ENCODE peak calls at places on chromosome 12, in five cellular contexts. One of them, this sample, is unnamed. For H3K4me1, the result is how much of the 10 kb centered on the place peaks cover.

GRCh38 chr12:79294590-79294989 is 396.2 kb downstream of the PAWR start:
- DNase-seq in transverse colon: no peak
- DNase-seq in colonic mucosa: no peak
- DNase-seq in CD8-positive, alpha-beta memory T cell: no peak
- DNase-seq in lower lobe of right lung: no peak
- DNase-seq in this sample: no peak

GRCh38 chr12:8995021-8995775 is 5.9 kb downstream of the KLRG1 start:
- DNase-seq in transverse colon: no peak
- DNase-seq in colonic mucosa: no peak
- DNase-seq in CD8-positive, alpha-beta memory T cell: no peak
- DNase-seq in lower lobe of right lung: no peak
- DNase-seq in this sample: no peak

GRCh38 chr12:23025372-23026021 is 400.5 kb downstream of the ETNK1 start:
- DNase-seq in transverse colon: no peak
- DNase-seq in colonic mucosa: no peak
- DNase-seq in CD8-positive, alpha-beta memory T cell: no peak
- DNase-seq in lower lobe of right lung: no peak
- DNase-seq in this sample: no peak

GRCh38 chr12:131845121-131845520 is 16.9 kb downstream of the MMP17 start:
- DNase-seq in transverse colon: no peak
- DNase-seq in colonic mucosa: no peak
- DNase-seq in CD8-positive, alpha-beta memory T cell: no peak
- DNase-seq in lower lobe of right lung: no peak
- DNase-seq in this sample: no peak

GRCh38 chr12:119804011-119804641 is 73.0 kb downstream of the CIT start:
- DNase-seq in transverse colon: no peak
- DNase-seq in colonic mucosa: no peak
- DNase-seq in CD8-positive, alpha-beta memory T cell: no peak
- DNase-seq in lower lobe of right lung: peak
- DNase-seq in this sample: no peak

GRCh38 chr12:65585648-65586420 is 238.4 kb upstream of the HMGA2 start:
- DNase-seq in transverse colon: no peak
- DNase-seq in colonic mucosa: no peak
- DNase-seq in CD8-positive, alpha-beta memory T cell: no peak
- DNase-seq in lower lobe of right lung: no peak
- DNase-seq in this sample: no peak

GRCh38 chr12:33187409-33187808 is 252.2 kb downstream of the SYT10 start:
- DNase-seq in transverse colon: no peak
- DNase-seq in colonic mucosa: no peak
- DNase-seq in CD8-positive, alpha-beta memory T cell: no peak
- DNase-seq in lower lobe of right lung: no peak
- DNase-seq in this sample: no peak

GRCh38 chr12:92493816-92494215 is 209.0 kb upstream of the PLEKHG7 start:
- DNase-seq in transverse colon: no peak
- DNase-seq in colonic mucosa: no peak
- DNase-seq in CD8-positive, alpha-beta memory T cell: no peak
- DNase-seq in lower lobe of right lung: no peak
- DNase-seq in this sample: no peak

GRCh38 chr12:71780207-71780822 is 25.7 kb downstream of the RAB21 start:
- DNase-seq in transverse colon: peak
- DNase-seq in colonic mucosa: peak
- DNase-seq in CD8-positive, alpha-beta memory T cell: peak
- DNase-seq in lower lobe of right lung: no peak
- DNase-seq in this sample: peak

GRCh38 chr12:55685671-55686070 is 22.0 kb downstream of the ITGA7 start:
- DNase-seq in transverse colon: no peak
- DNase-seq in colonic mucosa: no peak
- DNase-seq in CD8-positive, alpha-beta memory T cell: no peak
- DNase-seq in lower lobe of right lung: no peak
- DNase-seq in this sample: no peak

GRCh38 chr12:113422030-113422900 is at the start of gene SDSL:
- DNase-seq in transverse colon: peak
- DNase-seq in colonic mucosa: peak
- DNase-seq in CD8-positive, alpha-beta memory T cell: no peak
- DNase-seq in lower lobe of right lung: peak
- DNase-seq in this sample: no peak

GRCh38 chr12:55931780-55932545 is 1.0 kb downstream of the DGKA start:
- DNase-seq in transverse colon: peak
- DNase-seq in colonic mucosa: peak
- DNase-seq in CD8-positive, alpha-beta memory T cell: no peak
- DNase-seq in lower lobe of right lung: peak
- DNase-seq in this sample: no peak

GRCh38 chr12:75852143-75852542 is 179.4 kb downstream of the PHLDA1 start:
- DNase-seq in transverse colon: no peak
- DNase-seq in colonic mucosa: no peak
- DNase-seq in CD8-positive, alpha-beta memory T cell: no peak
- DNase-seq in lower lobe of right lung: no peak
- DNase-seq in this sample: no peak

GRCh38 chr12:86233126-86233525 is 23.1 kb downstream of the MGAT4C start:
- DNase-seq in transverse colon: no peak
- DNase-seq in colonic mucosa: no peak
- DNase-seq in CD8-positive, alpha-beta memory T cell: no peak
- DNase-seq in lower lobe of right lung: no peak
- DNase-seq in this sample: no peak

GRCh38 chr12:989751-990278 is 1.2 kb upstream of the ERC1 start:
- DNase-seq in transverse colon: peak
- DNase-seq in colonic mucosa: peak
- DNase-seq in CD8-positive, alpha-beta memory T cell: no peak
- DNase-seq in lower lobe of right lung: no peak
- DNase-seq in this sample: no peak

GRCh38 chr12:8911606-8912268 is 2.6 kb upstream of the PHC1 start:
- DNase-seq in transverse colon: no peak
- DNase-seq in colonic mucosa: no peak
- DNase-seq in CD8-positive, alpha-beta memory T cell: no peak
- DNase-seq in lower lobe of right lung: no peak
- DNase-seq in this sample: no peak

GRCh38 chr12:39892146-39892545 is 213.7 kb downstream of the SLC2A13 start:
- DNase-seq in transverse colon: no peak
- DNase-seq in colonic mucosa: no peak
- DNase-seq in CD8-positive, alpha-beta memory T cell: no peak
- DNase-seq in lower lobe of right lung: no peak
- DNase-seq in this sample: no peak

GRCh38 chr12:64318605-64319004 is 72.0 kb downstream of the C12orf56 start:
- DNase-seq in transverse colon: no peak
- DNase-seq in colonic mucosa: no peak
- DNase-seq in CD8-positive, alpha-beta memory T cell: no peak
- DNase-seq in lower lobe of right lung: no peak
- DNase-seq in this sample: no peak

GRCh38 chr12:41419151-41419893 is 231.2 kb downstream of the PDZRN4 start:
- DNase-seq in transverse colon: no peak
- DNase-seq in colonic mucosa: no peak
- DNase-seq in CD8-positive, alpha-beta memory T cell: no peak
- DNase-seq in lower lobe of right lung: no peak
- DNase-seq in this sample: no peak

GRCh38 chr12:76074701-76075336 is 9.7 kb downstream of the NAP1L1 start:
- DNase-seq in transverse colon: no peak
- DNase-seq in colonic mucosa: no peak
- DNase-seq in CD8-positive, alpha-beta memory T cell: no peak
- DNase-seq in lower lobe of right lung: no peak
- DNase-seq in this sample: no peak

GRCh38 chr12:97313471-97314190 is 149.0 kb upstream of the RMST start:
- DNase-seq in transverse colon: no peak
- DNase-seq in colonic mucosa: no peak
- DNase-seq in CD8-positive, alpha-beta memory T cell: no peak
- DNase-seq in lower lobe of right lung: no peak
- DNase-seq in this sample: no peak

GRCh38 chr12:77469614-77470333 is 360.9 kb upstream of the NAV3 start:
- DNase-seq in transverse colon: no peak
- DNase-seq in colonic mucosa: no peak
- DNase-seq in CD8-positive, alpha-beta memory T cell: no peak
- DNase-seq in lower lobe of right lung: no peak
- DNase-seq in this sample: no peak

GRCh38 chr12:96034631-96035282 is 630 bp downstream of the LTA4H start:
- DNase-seq in transverse colon: peak
- DNase-seq in colonic mucosa: peak
- DNase-seq in CD8-positive, alpha-beta memory T cell: no peak
- DNase-seq in lower lobe of right lung: peak
- DNase-seq in this sample: no peak

GRCh38 chr12:103844296-103844695 is 3.3 kb upstream of the NT5DC3 start:
- DNase-seq in transverse colon: no peak
- DNase-seq in colonic mucosa: no peak
- DNase-seq in CD8-positive, alpha-beta memory T cell: no peak
- DNase-seq in lower lobe of right lung: no peak
- DNase-seq in this sample: no peak
- H3K4me1 ChIP-seq in transverse colon: under half
- H3K4me1 ChIP-seq in colonic mucosa: under half
- H3K4me1 ChIP-seq in CD8-positive, alpha-beta memory T cell: under half
- H3K4me1 ChIP-seq in lower lobe of right lung: under half
- H3K4me1 ChIP-seq in this sample: under half

GRCh38 chr12:24381790-24382189 is 432.3 kb upstream of the SOX5 start:
- DNase-seq in transverse colon: no peak
- DNase-seq in colonic mucosa: no peak
- DNase-seq in CD8-positive, alpha-beta memory T cell: no peak
- DNase-seq in lower lobe of right lung: no peak
- DNase-seq in this sample: no peak

GRCh38 chr12:24393105-24393504 is 443.6 kb upstream of the SOX5 start:
- DNase-seq in transverse colon: no peak
- DNase-seq in colonic mucosa: no peak
- DNase-seq in CD8-positive, alpha-beta memory T cell: no peak
- DNase-seq in lower lobe of right lung: no peak
- DNase-seq in this sample: no peak

GRCh38 chr12:24389394-24389793 is 439.9 kb upstream of the SOX5 start:
- DNase-seq in transverse colon: no peak
- DNase-seq in colonic mucosa: no peak
- DNase-seq in CD8-positive, alpha-beta memory T cell: no peak
- DNase-seq in lower lobe of right lung: no peak
- DNase-seq in this sample: no peak

GRCh38 chr12:24387381-24387780 is 437.9 kb upstream of the SOX5 start:
- DNase-seq in transverse colon: no peak
- DNase-seq in colonic mucosa: no peak
- DNase-seq in CD8-positive, alpha-beta memory T cell: no peak
- DNase-seq in lower lobe of right lung: no peak
- DNase-seq in this sample: no peak
- H3K4me1 ChIP-seq in transverse colon: under half
- H3K4me1 ChIP-seq in colonic mucosa: under half
- H3K4me1 ChIP-seq in CD8-positive, alpha-beta memory T cell: under half
- H3K4me1 ChIP-seq in lower lobe of right lung: under half
- H3K4me1 ChIP-seq in this sample: under half

DNA sequence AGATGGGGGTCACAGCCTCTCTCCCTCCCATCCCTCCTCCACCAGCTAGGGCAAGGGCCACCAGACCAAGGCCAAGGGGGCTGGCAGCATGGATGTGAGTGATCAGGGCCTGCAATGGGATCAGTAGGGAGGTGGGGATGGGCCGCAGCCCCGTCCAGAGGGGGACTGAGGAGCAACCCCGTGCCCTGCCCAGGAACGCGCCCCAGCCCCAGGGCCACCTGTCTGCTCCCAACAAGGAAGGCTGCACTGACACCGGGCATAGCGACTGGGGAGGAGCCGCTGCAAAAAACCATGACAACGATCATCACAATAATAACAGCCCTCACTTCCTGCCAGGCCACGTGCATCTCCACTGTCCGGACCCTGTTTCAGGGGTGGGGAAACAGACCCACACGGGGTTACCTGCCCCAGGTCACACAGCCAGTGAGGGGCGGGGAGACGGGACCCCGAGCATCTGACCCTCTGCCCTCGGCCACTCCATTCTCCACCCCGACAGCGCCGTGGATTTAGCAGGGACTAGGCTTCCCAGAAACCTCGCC is 24.3 kb downstream of the NCOR2 start:
- DNase-seq in transverse colon: no peak
- DNase-seq in colonic mucosa: no peak
- DNase-seq in CD8-positive, alpha-beta memory T cell: peak
- DNase-seq in lower lobe of right lung: no peak
- DNase-seq in this sample: no peak
- H3K4me1 ChIP-seq in transverse colon: half or more
- H3K4me1 ChIP-seq in colonic mucosa: under half
- H3K4me1 ChIP-seq in CD8-positive, alpha-beta memory T cell: under half
- H3K4me1 ChIP-seq in lower lobe of right lung: half or more
- H3K4me1 ChIP-seq in this sample: under half

GRCh38 chr12:53461591-53461990 is 9.7 kb downstream of the PCBP2 start:
- DNase-seq in transverse colon: no peak
- DNase-seq in colonic mucosa: no peak
- DNase-seq in CD8-positive, alpha-beta memory T cell: no peak
- DNase-seq in lower lobe of right lung: no peak
- DNase-seq in this sample: no peak
- H3K4me1 ChIP-seq in transverse colon: under half
- H3K4me1 ChIP-seq in colonic mucosa: under half
- H3K4me1 ChIP-seq in CD8-positive, alpha-beta memory T cell: under half
- H3K4me1 ChIP-seq in lower lobe of right lung: under half
- H3K4me1 ChIP-seq in this sample: under half

GRCh38 chr12:124722871-124723270 is 140.8 kb downstream of the SCARB1 start:
- DNase-seq in transverse colon: no peak
- DNase-seq in colonic mucosa: no peak
- DNase-seq in CD8-positive, alpha-beta memory T cell: no peak
- DNase-seq in lower lobe of right lung: no peak
- DNase-seq in this sample: no peak
- H3K4me1 ChIP-seq in transverse colon: under half
- H3K4me1 ChIP-seq in colonic mucosa: under half
- H3K4me1 ChIP-seq in CD8-positive, alpha-beta memory T cell: under half
- H3K4me1 ChIP-seq in lower lobe of right lung: under half
- H3K4me1 ChIP-seq in this sample: under half

DNA sequence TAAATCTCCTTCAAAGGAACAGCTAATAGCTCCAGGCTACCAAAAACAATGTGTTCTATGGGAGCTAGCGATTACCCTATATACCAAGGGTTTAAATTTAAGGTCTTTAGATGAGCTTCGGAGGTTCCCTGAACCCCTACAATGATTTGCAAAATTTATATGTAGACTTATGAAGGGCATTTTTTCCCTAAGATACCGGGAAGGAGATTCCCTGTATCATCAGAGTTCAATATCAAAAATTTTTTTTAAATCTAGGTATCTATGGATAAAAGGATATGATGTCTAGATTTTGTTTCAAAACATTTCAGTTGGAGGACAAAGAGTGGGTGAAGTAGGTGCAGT is 17.9 kb upstream of the COL2A1 start:
- DNase-seq in transverse colon: no peak
- DNase-seq in colonic mucosa: no peak
- DNase-seq in CD8-positive, alpha-beta memory T cell: no peak
- DNase-seq in lower lobe of right lung: no peak
- DNase-seq in this sample: no peak
- H3K4me1 ChIP-seq in transverse colon: under half
- H3K4me1 ChIP-seq in colonic mucosa: under half
- H3K4me1 ChIP-seq in CD8-positive, alpha-beta memory T cell: under half
- H3K4me1 ChIP-seq in lower lobe of right lung: under half
- H3K4me1 ChIP-seq in this sample: under half